ENCODE peak calls at places on chromosomes 13 and 19, in five cellular contexts. T is SK-N-SH, L is OCI-LY7, R is HCT116, G is neural progenitor cell. H is an unnamed sample.

GRCh38 chr13:106034201-106034600 is 501.3 kb downstream of the EFNB2 start:
- DNase-seq in G (no peak), T (no peak), L (no peak), R (no peak), H (peak)

GRCh38 chr19:34432797-34433196 is 4.6 kb downstream of the UBA2 start:
- DNase-seq in T (no peak), R (no peak), L (no peak), G (no peak), H (no peak)

GRCh38 chr19:5623397-5624153 is 692 bp downstream of the SAFB start:
- DNase-seq in L (peak), R (no peak), T (peak), G (peak), H (no peak)

GRCh38 chr13:93244141-93244917 is 17.7 kb downstream of the GPC6 start:
- DNase-seq in T (no peak), R (no peak), L (no peak), G (peak), H (peak)

GRCh38 chr13:95676100-95676774 is 702 bp upstream of the DNAJC3 start:
- DNase-seq in L (peak), T (no peak), R (peak), G (no peak), H (peak)

GRCh38 chr19:38003427-38004099 is 96.6 kb downstream of the SIPA1L3 start:
- DNase-seq in G (peak), L (peak), R (no peak), T (peak), H (peak)

GRCh38 chr13:109790951-109791605 is 4.7 kb upstream of the IRS2 start:
- DNase-seq in R (no peak), L (peak), T (peak), G (peak), H (peak)

GRCh38 chr19:49200238-49200862 is 42.8 kb downstream of the TRPM4 start:
- DNase-seq in T (peak), G (no peak), L (peak), R (no peak), H (peak)

GRCh38 chr13:40585911-40586471 is 80.5 kb downstream of the FOXO1 start:
- DNase-seq in G (no peak), L (no peak), T (no peak), R (no peak), H (no peak)

GRCh38 chr19:47820410-47820809 is 1.3 kb upstream of the CRX start:
- DNase-seq in T (no peak), R (no peak), G (no peak), L (no peak), H (no peak)

GRCh38 chr19:30679286-30679685 is 307.1 kb downstream of the ZNF536 start:
- DNase-seq in R (no peak), L (no peak), G (no peak), T (peak), H (no peak)

GRCh38 chr13:106690779-106691178 is 122.8 kb upstream of the ARGLU1 start:
- DNase-seq in G (no peak), T (no peak), L (no peak), R (no peak), H (no peak)

GRCh38 chr19:35856001-35856400 is 710 bp upstream of the KIRREL2 start:
- DNase-seq in G (peak), R (no peak), L (no peak), T (peak), H (no peak)
- H2AFZ ChIP-seq in G (peak), R (no peak), L (peak), T (no peak), H (no peak)

GRCh38 chr13:43134896-43135295 is 111.5 kb downstream of the DNAJC15 start:
- DNase-seq in L (no peak), G (no peak), T (no peak), R (no peak), H (no peak)

GRCh38 chr13:43132228-43132627 is 108.8 kb downstream of the DNAJC15 start:
- DNase-seq in R (peak), L (peak), T (no peak), G (peak), H (peak)

GRCh38 chr13:43133792-43134191 is 110.4 kb downstream of the DNAJC15 start:
- DNase-seq in L (no peak), T (no peak), G (no peak), R (no peak), H (no peak)

GRCh38 chr13:43129511-43130130 is 106.2 kb downstream of the DNAJC15 start:
- DNase-seq in G (no peak), R (no peak), T (peak), L (no peak), H (no peak)

GRCh38 chr13:43132911-43133310 is 109.5 kb downstream of the DNAJC15 start:
- DNase-seq in L (peak), G (peak), R (no peak), T (no peak), H (no peak)
- TF ChIP-seq EZH2phosphoT487 in L (no peak), G (no peak), R (no peak), T (no peak), H (no peak)

GRCh38 chr13:99601535-99601934 is 100.3 kb downstream of the TM9SF2 start:
- DNase-seq in G (no peak), T (no peak), L (no peak), R (no peak), H (no peak)
- H2AFZ ChIP-seq in G (no peak), T (no peak), L (peak), R (no peak), H (no peak)

GRCh38 chr13:64158910-64159309 is 2743.3 kb upstream of the PCDH20 start:
- DNase-seq in L (no peak), G (no peak), R (no peak), T (peak), H (peak)
- TF ChIP-seq EZH2phosphoT487 in L (no peak), G (no peak), R (no peak), T (no peak), H (no peak)

DNA sequence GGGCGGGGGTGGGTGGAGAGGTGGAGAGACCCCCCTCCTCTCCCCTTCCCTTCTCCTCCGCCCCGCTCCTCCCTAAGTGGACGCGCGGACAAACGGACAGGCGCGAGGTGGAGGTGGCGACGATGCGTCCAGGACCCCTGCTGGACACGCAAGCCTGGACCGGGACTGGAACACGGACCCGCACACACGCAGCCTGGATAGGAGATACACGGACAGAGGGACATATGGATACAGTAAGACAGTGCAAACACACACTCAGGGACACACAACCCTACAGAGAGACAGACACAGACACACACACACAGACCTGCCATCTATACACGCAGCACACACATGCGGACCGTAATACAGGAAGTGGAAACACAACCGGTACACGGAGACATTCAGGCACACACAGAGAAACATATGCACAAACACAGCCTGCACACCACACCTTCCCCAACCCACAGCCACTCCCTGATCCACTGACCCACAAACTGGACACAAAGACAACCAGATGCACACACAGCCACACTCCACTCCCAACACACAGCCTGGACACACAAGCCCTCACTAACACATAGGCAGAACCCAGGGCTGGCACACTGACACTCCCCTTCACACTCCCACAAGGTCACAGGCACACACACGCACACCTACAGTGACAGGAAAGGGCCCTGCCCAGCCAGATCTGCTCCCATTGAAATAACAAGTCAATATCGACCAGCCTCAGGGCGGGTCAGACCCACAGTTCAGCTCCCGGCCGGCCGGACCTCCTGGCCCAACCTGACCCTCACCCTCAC is 696 bp upstream of the ERFL start:
- DNase-seq in T (no peak), L (peak), R (no peak), G (peak), H (no peak)
- H2AFZ ChIP-seq in T (no peak), L (no peak), R (no peak), G (no peak), H (no peak)

GRCh38 chr19:4053423-4054324 is 13.0 kb downstream of the ZBTB7A start:
- DNase-seq in R (no peak), G (no peak), L (no peak), T (no peak), H (peak)
- TF ChIP-seq EZH2phosphoT487 in R (no peak), G (no peak), L (no peak), T (no peak), H (no peak)

GRCh38 chr13:114204894-114205293 is 25.8 kb downstream of the CFAP97D2 start:
- DNase-seq in T (no peak), G (no peak), L (no peak), R (no peak), H (no peak)

GRCh38 chr13:114202581-114202980 is 23.5 kb downstream of the CFAP97D2 start:
- DNase-seq in T (no peak), L (no peak), G (no peak), R (no peak), H (no peak)

GRCh38 chr13:114200673-114201005 is 21.6 kb downstream of the CFAP97D2 start:
- DNase-seq in R (no peak), G (no peak), T (no peak), L (no peak), H (no peak)

GRCh38 chr13:114199961-114200672 is 21.1 kb downstream of the CFAP97D2 start:
- DNase-seq in T (no peak), L (no peak), R (no peak), G (no peak), H (peak)

DNA sequence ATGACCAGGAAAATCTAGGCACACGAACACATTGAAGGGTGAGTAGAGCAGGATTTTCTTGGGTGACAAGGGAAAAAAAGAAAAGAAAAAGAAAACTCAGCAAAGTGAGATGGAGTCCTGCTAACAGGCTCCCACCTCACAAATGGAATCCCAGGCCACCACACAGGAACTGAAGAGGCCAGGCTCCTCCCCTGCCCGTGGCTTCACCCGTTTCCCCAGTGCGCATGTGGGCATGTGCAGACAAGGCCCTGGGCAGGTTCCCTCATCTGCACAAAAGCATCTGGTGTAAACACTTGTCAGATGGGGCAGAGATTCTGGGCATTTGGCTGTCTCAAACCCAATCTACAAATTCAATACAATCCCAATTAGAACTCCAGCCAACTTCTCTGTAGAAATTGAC is 24.5 kb downstream of the CFAP97D2 start:
- DNase-seq in R (no peak), T (no peak), L (no peak), G (no peak), H (no peak)
- H2AFZ ChIP-seq in R (no peak), T (no peak), L (no peak), G (peak), H (no peak)

GRCh38 chr19:16589917-16590316 is 17.7 kb upstream of the SLC35E1 start:
- DNase-seq in R (no peak), G (no peak), L (peak), T (peak), H (no peak)
- TF ChIP-seq EZH2phosphoT487 in R (no peak), G (no peak), L (no peak), T (no peak), H (no peak)

GRCh38 chr19:16297575-16298178 is 26.9 kb upstream of the KLF2 start:
- DNase-seq in L (no peak), G (no peak), T (no peak), R (peak), H (no peak)
- H2AFZ ChIP-seq in L (no peak), G (no peak), T (no peak), R (no peak), H (no peak)

H was measured in GM23248.